ENCODE peak calls at places on chromosomes 6 and 20, in seven cellular contexts. M is GM12878, G is K562, N is H1, H is Panc1, J is HepG2, P is HCT116. W is an unnamed sample.

GRCh38 chr6:140697585-140697984 is 1323.1 kb upstream of the CITED2 start:
- DNase-seq in M (no peak), G (no peak), N (no peak), H (no peak), J (no peak), P (no peak), W (no peak)

GRCh38 chr6:38432479-38432878 is 207.2 kb downstream of the BTBD9 start:
- DNase-seq in M (no peak), G (no peak), N (no peak), H (no peak), J (no peak), P (no peak), W (no peak)

GRCh38 chr20:8983478-8984345 is 85.2 kb upstream of the PLCB4 start:
- DNase-seq in M (no peak), G (no peak), N (no peak), H (no peak), J (no peak), P (no peak), W (no peak)

GRCh38 chr6:26240981-26241770 is 123.8 kb upstream of the BTN3A2 start:
- DNase-seq in M (no peak), G (no peak), N (no peak), H (no peak), J (no peak), P (no peak), W (no peak)

GRCh38 chr6:26307830-26308229 is 57.2 kb upstream of the BTN3A2 start:
- DNase-seq in M (no peak), G (peak), N (no peak), H (no peak), J (no peak), P (no peak), W (no peak)

GRCh38 chr6:24666097-24666615 is 543 bp downstream of the TDP2 start:
- DNase-seq in M (no peak), G (peak), N (no peak), H (no peak), J (no peak), P (no peak), W (peak)

GRCh38 chr6:38349795-38350194 is 289.9 kb downstream of the BTBD9 start:
- DNase-seq in M (no peak), G (no peak), N (no peak), H (no peak), J (no peak), P (no peak), W (no peak)

GRCh38 chr20:51586005-51586440 is 43.5 kb upstream of the NFATC2 start:
- DNase-seq in M (no peak), G (no peak), N (no peak), H (no peak), J (no peak), P (peak), W (no peak)

GRCh38 chr6:132365319-132365907 is 35.9 kb downstream of the MOXD1 start:
- DNase-seq in M (peak), G (no peak), N (no peak), H (no peak), J (no peak), P (no peak), W (no peak)

GRCh38 chr6:136607932-136608772 is 57.9 kb upstream of the MAP7 start:
- DNase-seq in M (peak), G (peak), N (no peak), H (peak), J (peak), P (peak), W (peak)

GRCh38 chr20:4444404-4444803 is 277.3 kb upstream of the PRND start:
- DNase-seq in M (no peak), G (no peak), N (no peak), H (no peak), J (no peak), P (no peak), W (no peak)

GRCh38 chr6:142155895-142156757 is 9.1 kb downstream of the VTA1 start:
- DNase-seq in M (no peak), G (peak), N (peak), H (no peak), J (peak), P (peak), W (peak)

GRCh38 chr6:97275809-97276208 is 7.2 kb downstream of the MMS22L start:
- DNase-seq in M (no peak), G (no peak), N (no peak), H (no peak), J (no peak), P (no peak), W (no peak)

GRCh38 chr6:62746968-62747367 is 460.9 kb upstream of the KHDRBS2 start:
- DNase-seq in M (no peak), G (no peak), N (no peak), H (no peak), J (no peak), P (no peak), W (no peak)

GRCh38 chr6:89610149-89610642 is 28.4 kb downstream of the LYRM2 start:
- DNase-seq in M (peak), G (peak), N (no peak), H (peak), J (peak), P (peak), W (peak)

GRCh38 chr6:134848076-134848475 is 101.8 kb downstream of the ALDH8A1 start:
- DNase-seq in M (no peak), G (no peak), N (no peak), H (no peak), J (no peak), P (no peak), W (no peak)

GRCh38 chr20:20009784-20010253 is 7.3 kb upstream of the NAA20 start:
- DNase-seq in M (no peak), G (no peak), N (no peak), H (no peak), J (peak), P (no peak), W (no peak)

GRCh38 chr20:20483328-20483727 is 115.4 kb downstream of the INSM1 start:
- DNase-seq in M (no peak), G (no peak), N (no peak), H (no peak), J (no peak), P (no peak), W (no peak)

GRCh38 chr20:8547035-8547649 is 415.1 kb downstream of the PLCB1 start:
- DNase-seq in M (no peak), G (no peak), N (no peak), H (no peak), J (no peak), P (no peak), W (no peak)

GRCh38 chr20:35660122-35660937 is 4.4 kb downstream of the CPNE1 start:
- DNase-seq in M (no peak), G (no peak), N (no peak), H (no peak), J (no peak), P (no peak), W (no peak)

GRCh38 chr6:166253277-166254229 is 54.6 kb downstream of the PRR18 start:
- DNase-seq in M (no peak), G (peak), N (no peak), H (no peak), J (no peak), P (no peak), W (peak)

GRCh38 chr6:71072508-71072907 is 115.6 kb upstream of the B3GAT2 start:
- DNase-seq in M (no peak), G (no peak), N (no peak), H (no peak), J (no peak), P (no peak), W (no peak)

GRCh38 chr6:122012576-122012975 is 386.9 kb upstream of the HSF2 start:
- DNase-seq in M (no peak), G (no peak), N (no peak), H (no peak), J (no peak), P (no peak), W (no peak)

GRCh38 chr6:36979343-36979742 is 6.7 kb downstream of the MTCH1 start:
- DNase-seq in M (no peak), G (no peak), N (no peak), H (no peak), J (no peak), P (no peak), W (peak)

GRCh38 chr6:144063744-144064401 is 31.5 kb downstream of the SF3B5 start:
- DNase-seq in M (peak), G (peak), N (no peak), H (no peak), J (peak), P (peak), W (peak)

GRCh38 chr20:51457281-51457932 is 85.1 kb downstream of the NFATC2 start:
- DNase-seq in M (no peak), G (no peak), N (no peak), H (no peak), J (no peak), P (peak), W (peak)

GRCh38 chr6:3835055-3835731 is 14.0 kb upstream of the FAM50B start:
- DNase-seq in M (no peak), G (no peak), N (no peak), H (no peak), J (peak), P (no peak), W (no peak)

GRCh38 chr6:141550471-141550870 is 582.3 kb upstream of the GJE1 start:
- DNase-seq in M (no peak), G (no peak), N (no peak), H (no peak), J (no peak), P (no peak), W (no peak)

GRCh38 chr6:100633096-100633766 is 168.5 kb upstream of the SIM1 start:
- DNase-seq in M (no peak), G (peak), N (no peak), H (peak), J (peak), P (peak), W (no peak)

GRCh38 chr6:43096451-43097097 is 20.5 kb downstream of the PTK7 start:
- DNase-seq in M (no peak), G (peak), N (no peak), H (no peak), J (no peak), P (no peak), W (peak)

GRCh38 chr6:37212268-37212667 is 42.3 kb downstream of the PIM1 start:
- DNase-seq in M (no peak), G (no peak), N (no peak), H (no peak), J (no peak), P (no peak), W (no peak)

GRCh38 chr6:84763397-84764331 is 734 bp downstream of the TBX18 start:
- DNase-seq in M (no peak), G (peak), N (no peak), H (peak), J (no peak), P (peak), W (peak)

GRCh38 chr6:159983641-159984080 is 14.8 kb downstream of the IGF2R start:
- DNase-seq in M (no peak), G (no peak), N (no peak), H (no peak), J (no peak), P (no peak), W (no peak)

GRCh38 chr6:8558953-8559352 is 123.6 kb upstream of the SLC35B3 start:
- DNase-seq in M (no peak), G (no peak), N (no peak), H (no peak), J (no peak), P (no peak), W (no peak)

GRCh38 chr6:3046295-3046694 is 22.0 kb upstream of the RIPK1 start:
- DNase-seq in M (no peak), G (no peak), N (no peak), H (no peak), J (no peak), P (no peak), W (no peak)

GRCh38 chr6:149905371-149905910 is 7.5 kb upstream of the RAET1E start:
- DNase-seq in M (no peak), G (no peak), N (no peak), H (no peak), J (no peak), P (no peak), W (no peak)

GRCh38 chr6:158907931-158908330 is 88.8 kb upstream of the EZR start:
- DNase-seq in M (no peak), G (no peak), N (no peak), H (no peak), J (no peak), P (no peak), W (no peak)

GRCh38 chr6:157107915-157108651 is 215.2 kb downstream of the TMEM242 start:
- DNase-seq in M (no peak), G (peak), N (no peak), H (peak), J (no peak), P (no peak), W (peak)

GRCh38 chr6:109869398-109870165 is 108.5 kb upstream of the GPR6 start:
- DNase-seq in M (no peak), G (no peak), N (no peak), H (no peak), J (no peak), P (no peak), W (no peak)

GRCh38 chr20:41133709-41134361 is 3.5 kb upstream of the PLCG1 start:
- DNase-seq in M (peak), G (peak), N (no peak), H (no peak), J (no peak), P (no peak), W (no peak)

DNA sequence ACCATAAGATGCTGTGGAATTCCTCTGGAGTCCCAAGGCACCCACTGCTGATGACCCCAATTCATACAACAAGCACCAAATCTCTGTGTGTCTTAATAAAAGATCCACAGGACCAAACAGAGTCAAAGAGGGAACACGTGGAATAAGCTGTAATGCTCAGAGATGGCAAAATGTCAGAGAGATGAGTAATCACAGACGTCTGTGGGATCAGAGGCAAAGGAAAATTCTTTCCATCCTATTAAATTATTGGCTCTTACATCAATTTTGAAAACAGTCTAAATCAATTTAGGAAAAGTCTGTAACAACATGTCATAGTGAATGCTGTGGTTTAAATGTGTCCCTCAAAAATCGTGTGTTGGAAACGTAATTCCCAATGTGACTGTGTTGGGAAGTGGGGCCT is 17.5 kb upstream of the SAMD3 start:
- DNase-seq in M (no peak), G (no peak), N (no peak), H (no peak), J (no peak), P (no peak), W (no peak)
- TF ChIP-seq SIN3A in M (no peak), G (no peak), N (no peak), H (no peak), J (no peak), P (no peak), W (no peak)

GRCh38 chr6:169071394-169071793 is 182.3 kb downstream of the THBS2 start:
- DNase-seq in M (no peak), G (no peak), N (no peak), H (no peak), J (no peak), P (no peak), W (no peak)
- TF ChIP-seq SIN3A in M (no peak), G (no peak), N (no peak), H (no peak), J (no peak), P (no peak), W (no peak)

DNA sequence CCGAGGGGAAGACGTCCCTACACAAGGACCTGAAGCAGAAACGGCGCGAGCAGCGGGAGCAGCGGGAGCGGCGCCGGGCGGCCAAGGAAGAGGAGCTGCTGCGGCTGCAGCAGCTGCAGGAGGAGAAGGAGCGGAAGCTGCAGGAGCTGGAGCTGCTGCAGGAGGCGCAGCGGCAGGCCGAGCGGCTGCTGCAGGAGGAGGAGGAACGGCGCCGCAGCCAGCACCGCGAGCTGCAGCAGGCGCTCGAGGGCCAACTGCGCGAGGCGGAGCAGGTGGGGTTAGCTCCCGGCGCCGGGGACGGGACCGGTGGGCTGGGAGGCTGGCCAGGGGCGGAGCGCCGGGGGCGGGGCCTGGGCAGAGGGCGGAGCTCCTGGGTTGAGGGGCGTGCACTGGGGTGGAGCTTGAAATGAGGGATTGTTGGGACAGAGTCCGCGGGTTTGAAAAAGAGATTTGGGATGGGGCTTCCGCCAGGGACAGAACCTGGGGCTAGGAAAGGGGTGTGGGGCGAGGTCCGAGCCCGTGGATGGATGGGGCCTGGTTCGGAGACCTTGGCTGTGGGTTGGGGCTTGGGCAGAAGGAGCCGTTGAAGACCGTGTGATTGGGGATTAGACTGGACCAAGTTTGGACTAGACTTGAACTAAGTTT is 20.7 kb downstream of the DEF6 start:
- DNase-seq in M (no peak), G (no peak), N (peak), H (no peak), J (peak), P (no peak), W (peak)
- TF ChIP-seq SIN3A in M (no peak), G (no peak), N (no peak), H (no peak), J (no peak), P (no peak), W (no peak)

DNA sequence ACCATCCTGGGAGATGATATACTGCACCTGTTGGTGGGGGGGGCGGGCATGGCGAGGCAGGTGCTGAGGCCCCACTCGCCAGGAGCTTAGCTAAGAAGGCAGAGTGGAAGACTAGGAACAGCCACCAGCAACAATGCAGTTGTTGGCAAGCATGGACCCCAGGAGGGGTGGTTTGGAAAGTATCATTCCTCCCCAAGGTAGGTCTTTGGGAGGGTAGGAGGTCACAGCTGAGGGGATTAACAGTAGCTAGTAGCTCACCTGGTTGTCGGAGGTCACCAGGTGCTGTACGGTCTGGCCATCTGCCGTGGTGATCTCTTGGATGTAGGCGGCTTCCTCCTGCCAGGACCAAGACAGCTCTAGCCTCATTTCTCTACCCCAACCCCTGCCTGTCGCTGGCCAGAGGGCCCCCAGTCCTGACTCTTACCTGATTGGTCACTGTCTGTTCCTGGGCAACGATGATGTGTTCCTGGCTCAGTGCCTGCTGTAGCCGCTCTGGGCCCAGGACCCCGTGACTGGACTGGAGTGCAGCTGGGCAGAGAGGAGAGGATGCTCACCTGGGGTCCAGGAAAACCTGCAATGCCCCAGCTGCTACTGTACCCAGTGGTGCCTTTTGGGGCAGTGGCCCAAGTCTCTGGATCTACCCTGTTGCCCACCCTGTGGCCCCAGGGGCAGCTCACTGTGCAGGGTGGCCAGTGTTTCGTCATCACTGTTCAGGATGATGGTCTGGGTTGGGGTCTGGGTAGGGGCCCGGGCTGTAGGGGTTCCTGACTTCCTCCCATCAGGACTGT is 15.3 kb downstream of the PCIF1 start:
- DNase-seq in M (no peak), G (no peak), N (no peak), H (no peak), J (no peak), P (no peak), W (no peak)
- TF ChIP-seq SIN3A in M (no peak), G (no peak), N (no peak), H (no peak), J (no peak), P (no peak), W (no peak)

GRCh38 chr20:5658897-5659296 is 91.3 kb upstream of the SHLD1 start:
- DNase-seq in M (no peak), G (peak), N (no peak), H (no peak), J (peak), P (no peak), W (no peak)
- TF ChIP-seq SIN3A in M (no peak), G (no peak), N (no peak), H (no peak), J (no peak), P (no peak), W (no peak)

DNA sequence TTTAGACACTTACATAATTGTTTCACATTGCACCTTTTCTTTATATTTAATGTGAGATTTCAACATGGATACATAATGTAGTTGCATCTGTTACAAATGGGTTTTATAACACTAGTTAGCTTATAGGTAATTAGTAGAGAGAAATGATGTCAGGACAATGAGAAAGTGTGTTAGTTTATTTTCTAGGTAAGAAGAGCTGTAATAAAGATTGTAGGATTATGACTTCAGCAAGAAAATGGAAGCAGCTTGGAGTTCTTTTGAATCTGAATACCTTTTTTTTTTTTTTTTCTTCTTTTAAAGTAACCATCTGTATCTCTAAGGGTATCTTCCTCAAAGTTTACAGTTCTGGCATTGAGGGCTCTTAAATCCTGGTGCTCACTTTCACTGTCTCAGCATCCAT is 35.3 kb downstream of the CD2AP start:
- DNase-seq in M (no peak), G (no peak), N (no peak), H (no peak), J (no peak), P (no peak), W (no peak)
- TF ChIP-seq SIN3A in M (no peak), G (no peak), N (no peak), H (no peak), J (no peak), P (no peak), W (no peak)